ENCODE peak calls at places on chromosomes 12 and 14, in nine cellular contexts. One of them, this sample, is unnamed.

GRCh38 chr14:77239412-77239811 is 31.6 kb downstream of the NGB start:
- DNase-seq in cardiac muscle cell: no peak
- DNase-seq in fibroblast of lung: no peak
- DNase-seq in transverse colon: no peak
- DNase-seq in thoracic aorta: no peak
- DNase-seq in lower lobe of right lung: no peak
- DNase-seq in GM12864: no peak
- DNase-seq in neural progenitor cell: no peak
- DNase-seq in suprapubic skin: no peak
- DNase-seq in this sample: no peak

GRCh38 chr14:104689620-104690265 is 325 bp downstream of the INF2 start:
- DNase-seq in GM12864: no peak
- DNase-seq in neural progenitor cell: no peak
- DNase-seq in transverse colon: peak; percentile 34
- DNase-seq in fibroblast of lung: peak; percentile 17
- DNase-seq in suprapubic skin: no peak
- DNase-seq in thoracic aorta: no peak
- DNase-seq in lower lobe of right lung: no peak
- DNase-seq in cardiac muscle cell: peak; percentile 34
- DNase-seq in this sample: no peak

GRCh38 chr14:37091651-37092050 is 80.8 kb downstream of the SLC25A21 start:
- DNase-seq in thoracic aorta: no peak
- DNase-seq in lower lobe of right lung: no peak
- DNase-seq in transverse colon: no peak
- DNase-seq in suprapubic skin: no peak
- DNase-seq in GM12864: no peak
- DNase-seq in neural progenitor cell: no peak
- DNase-seq in fibroblast of lung: no peak
- DNase-seq in cardiac muscle cell: no peak
- DNase-seq in this sample: no peak

GRCh38 chr14:34770901-34771300 is 56.5 kb upstream of the CFL2 start:
- DNase-seq in lower lobe of right lung: no peak
- DNase-seq in fibroblast of lung: no peak
- DNase-seq in cardiac muscle cell: no peak
- DNase-seq in neural progenitor cell: no peak
- DNase-seq in GM12864: no peak
- DNase-seq in thoracic aorta: no peak
- DNase-seq in suprapubic skin: no peak
- DNase-seq in transverse colon: no peak
- DNase-seq in this sample: no peak

GRCh38 chr14:68214431-68214830 is 394.9 kb downstream of the RAD51B start:
- DNase-seq in transverse colon: no peak
- DNase-seq in lower lobe of right lung: no peak
- DNase-seq in suprapubic skin: no peak
- DNase-seq in fibroblast of lung: no peak
- DNase-seq in thoracic aorta: no peak
- DNase-seq in cardiac muscle cell: no peak
- DNase-seq in GM12864: no peak
- DNase-seq in neural progenitor cell: no peak
- DNase-seq in this sample: no peak

GRCh38 chr14:72023128-72024042 is 91.2 kb downstream of the RGS6 start:
- DNase-seq in fibroblast of lung: no peak
- DNase-seq in lower lobe of right lung: no peak
- DNase-seq in transverse colon: no peak
- DNase-seq in thoracic aorta: no peak
- DNase-seq in GM12864: no peak
- DNase-seq in cardiac muscle cell: no peak
- DNase-seq in neural progenitor cell: no peak
- DNase-seq in suprapubic skin: no peak
- DNase-seq in this sample: no peak

GRCh38 chr14:61539631-61540030 is 155.7 kb upstream of the HIF1A start:
- DNase-seq in GM12864: no peak
- DNase-seq in lower lobe of right lung: no peak
- DNase-seq in cardiac muscle cell: no peak
- DNase-seq in neural progenitor cell: no peak
- DNase-seq in transverse colon: no peak
- DNase-seq in fibroblast of lung: no peak
- DNase-seq in thoracic aorta: no peak
- DNase-seq in suprapubic skin: no peak
- DNase-seq in this sample: no peak

GRCh38 chr14:104245723-104246122 is 107.3 kb downstream of the KIF26A start:
- DNase-seq in fibroblast of lung: no peak
- DNase-seq in transverse colon: no peak
- DNase-seq in lower lobe of right lung: no peak
- DNase-seq in neural progenitor cell: no peak
- DNase-seq in thoracic aorta: no peak
- DNase-seq in GM12864: no peak
- DNase-seq in cardiac muscle cell: no peak
- DNase-seq in suprapubic skin: no peak
- DNase-seq in this sample: no peak

GRCh38 chr12:807041-807717 is 54.8 kb downstream of the WNK1 start:
- DNase-seq in thoracic aorta: no peak
- DNase-seq in GM12864: no peak
- DNase-seq in lower lobe of right lung: no peak
- DNase-seq in neural progenitor cell: no peak
- DNase-seq in fibroblast of lung: no peak
- DNase-seq in suprapubic skin: no peak
- DNase-seq in transverse colon: no peak
- DNase-seq in cardiac muscle cell: no peak
- DNase-seq in this sample: no peak

GRCh38 chr12:64404470-64405446 is 566 bp downstream of the XPOT start:
- DNase-seq in cardiac muscle cell: peak; percentile 57
- DNase-seq in suprapubic skin: peak; percentile 85
- DNase-seq in neural progenitor cell: no peak
- DNase-seq in lower lobe of right lung: peak; percentile 70
- DNase-seq in thoracic aorta: peak; percentile 21
- DNase-seq in transverse colon: peak; percentile 58
- DNase-seq in fibroblast of lung: peak; percentile 91
- DNase-seq in GM12864: peak; percentile 15
- DNase-seq in this sample: no peak

GRCh38 chr14:61320806-61321384 is 484 bp upstream of the PRKCH start:
- DNase-seq in GM12864: no peak
- DNase-seq in thoracic aorta: no peak
- DNase-seq in neural progenitor cell: no peak
- DNase-seq in cardiac muscle cell: no peak
- DNase-seq in transverse colon: no peak
- DNase-seq in suprapubic skin: no peak
- DNase-seq in fibroblast of lung: no peak
- DNase-seq in lower lobe of right lung: no peak
- DNase-seq in this sample: no peak

GRCh38 chr12:42323856-42324255 is 2.0 kb downstream of the ZCRB1 start:
- DNase-seq in cardiac muscle cell: no peak
- DNase-seq in lower lobe of right lung: no peak
- DNase-seq in thoracic aorta: no peak
- DNase-seq in GM12864: no peak
- DNase-seq in neural progenitor cell: no peak
- DNase-seq in transverse colon: no peak
- DNase-seq in suprapubic skin: no peak
- DNase-seq in fibroblast of lung: no peak
- DNase-seq in this sample: no peak

DNA sequence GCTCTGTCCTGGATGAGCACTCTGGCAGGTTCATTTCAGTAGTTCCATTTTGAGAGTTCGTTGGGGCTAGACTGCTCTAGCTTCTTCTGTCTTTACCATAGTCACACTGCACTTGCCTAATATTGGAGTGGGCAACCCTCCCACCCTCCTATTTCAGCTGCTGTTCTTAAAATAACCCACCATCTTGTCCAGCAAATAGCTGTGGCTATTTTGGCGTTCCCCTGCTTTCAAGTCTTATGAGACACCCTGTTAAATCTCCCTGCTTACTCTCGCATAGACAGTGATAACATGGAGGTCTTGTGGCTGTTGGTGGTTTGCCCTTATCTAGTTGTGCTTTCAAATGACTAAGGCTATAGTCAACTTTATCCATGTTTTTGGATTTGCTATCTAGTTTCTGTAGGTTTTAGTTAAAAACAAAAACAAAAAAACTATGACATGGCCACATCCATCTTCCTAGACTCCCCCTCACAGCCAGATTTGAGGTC is 65.5 kb downstream of the LRP6 start:
- DNase-seq in fibroblast of lung: no peak
- DNase-seq in transverse colon: no peak
- DNase-seq in thoracic aorta: no peak
- DNase-seq in neural progenitor cell: no peak
- DNase-seq in GM12864: no peak
- DNase-seq in suprapubic skin: no peak
- DNase-seq in cardiac muscle cell: peak; percentile 59
- DNase-seq in lower lobe of right lung: no peak
- DNase-seq in this sample: no peak
- H3K4me3 ChIP-seq in fibroblast of lung: no peak overlapping the region
- H3K4me3 ChIP-seq in transverse colon: no peak overlapping the region
- H3K4me3 ChIP-seq in thoracic aorta: no peak overlapping the region
- H3K4me3 ChIP-seq in neural progenitor cell: no peak overlapping the region
- H3K4me3 ChIP-seq in GM12864: no peak overlapping the region
- H3K4me3 ChIP-seq in suprapubic skin: no peak overlapping the region
- H3K4me3 ChIP-seq in cardiac muscle cell: no peak overlapping the region
- H3K4me3 ChIP-seq in lower lobe of right lung: no peak overlapping the region
- H3K4me3 ChIP-seq in this sample: no peak overlapping the region

GRCh38 chr14:90733139-90733808 is 83.0 kb downstream of the TTC7B start:
- DNase-seq in transverse colon: no peak
- DNase-seq in lower lobe of right lung: no peak
- DNase-seq in fibroblast of lung: no peak
- DNase-seq in GM12864: no peak
- DNase-seq in thoracic aorta: no peak
- DNase-seq in cardiac muscle cell: no peak
- DNase-seq in suprapubic skin: no peak
- DNase-seq in neural progenitor cell: no peak
- DNase-seq in this sample: peak; percentile 57
- H3K4me3 ChIP-seq in transverse colon: no peak overlapping the region
- H3K4me3 ChIP-seq in lower lobe of right lung: no peak overlapping the region
- H3K4me3 ChIP-seq in fibroblast of lung: no peak overlapping the region
- H3K4me3 ChIP-seq in GM12864: no peak overlapping the region
- H3K4me3 ChIP-seq in thoracic aorta: no peak overlapping the region
- H3K4me3 ChIP-seq in cardiac muscle cell: no peak overlapping the region
- H3K4me3 ChIP-seq in suprapubic skin: no peak overlapping the region
- H3K4me3 ChIP-seq in neural progenitor cell: no peak overlapping the region
- H3K4me3 ChIP-seq in this sample: no peak overlapping the region

DNA sequence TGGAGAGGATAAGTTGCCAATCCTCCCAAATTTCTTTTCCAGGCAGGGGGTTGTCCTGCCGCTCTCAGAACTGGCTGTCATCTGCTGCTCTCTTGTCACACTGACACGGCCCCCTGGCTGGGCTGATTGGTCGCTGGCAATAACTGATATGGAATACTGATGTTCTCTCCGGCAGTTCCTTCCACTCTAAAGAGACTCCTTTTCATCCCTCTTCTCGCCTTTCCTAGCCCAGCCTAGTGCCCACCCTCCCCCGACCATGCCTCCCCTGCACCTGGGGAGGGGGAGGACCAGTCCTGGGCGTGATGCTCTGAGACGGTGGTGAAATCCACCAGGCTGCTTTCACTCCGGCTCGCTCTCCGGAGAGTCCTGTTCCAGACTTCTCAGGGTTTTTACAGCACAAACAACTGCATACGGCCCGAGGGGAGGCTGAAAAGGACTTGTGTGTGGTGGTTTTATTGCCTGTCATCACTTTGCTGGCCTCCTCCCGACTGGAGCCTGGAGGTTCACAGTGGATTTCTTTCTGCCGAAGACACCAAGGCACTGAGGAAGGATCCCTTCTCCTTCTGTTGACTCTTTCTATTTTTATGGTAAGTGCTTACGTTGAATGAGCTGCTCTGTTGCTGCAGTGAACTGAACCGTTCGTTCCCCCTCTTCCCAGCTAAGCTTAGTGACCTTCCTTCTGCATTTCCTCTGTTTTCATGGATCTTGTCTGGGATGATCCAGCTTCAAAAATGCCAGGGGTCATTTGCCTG is at the start of gene ANO4:
- DNase-seq in lower lobe of right lung: no peak
- DNase-seq in cardiac muscle cell: peak; percentile 24
- DNase-seq in fibroblast of lung: peak; percentile 33
- DNase-seq in neural progenitor cell: peak; percentile 39
- DNase-seq in GM12864: no peak
- DNase-seq in suprapubic skin: no peak
- DNase-seq in thoracic aorta: no peak
- DNase-seq in transverse colon: no peak
- DNase-seq in this sample: peak; percentile 66
- H3K4me3 ChIP-seq in lower lobe of right lung: no peak within 1 kb of the TSS
- H3K4me3 ChIP-seq in cardiac muscle cell: no peak within 1 kb of the TSS
- H3K4me3 ChIP-seq in fibroblast of lung: peak within 1 kb of the TSS; percentile 55
- H3K4me3 ChIP-seq in neural progenitor cell: peak within 1 kb of the TSS; percentile 27
- H3K4me3 ChIP-seq in GM12864: no peak within 1 kb of the TSS
- H3K4me3 ChIP-seq in suprapubic skin: no peak within 1 kb of the TSS
- H3K4me3 ChIP-seq in thoracic aorta: peak within 1 kb of the TSS; percentile 45
- H3K4me3 ChIP-seq in transverse colon: no peak within 1 kb of the TSS
- H3K4me3 ChIP-seq in this sample: peak within 1 kb of the TSS; percentile 76

DNA sequence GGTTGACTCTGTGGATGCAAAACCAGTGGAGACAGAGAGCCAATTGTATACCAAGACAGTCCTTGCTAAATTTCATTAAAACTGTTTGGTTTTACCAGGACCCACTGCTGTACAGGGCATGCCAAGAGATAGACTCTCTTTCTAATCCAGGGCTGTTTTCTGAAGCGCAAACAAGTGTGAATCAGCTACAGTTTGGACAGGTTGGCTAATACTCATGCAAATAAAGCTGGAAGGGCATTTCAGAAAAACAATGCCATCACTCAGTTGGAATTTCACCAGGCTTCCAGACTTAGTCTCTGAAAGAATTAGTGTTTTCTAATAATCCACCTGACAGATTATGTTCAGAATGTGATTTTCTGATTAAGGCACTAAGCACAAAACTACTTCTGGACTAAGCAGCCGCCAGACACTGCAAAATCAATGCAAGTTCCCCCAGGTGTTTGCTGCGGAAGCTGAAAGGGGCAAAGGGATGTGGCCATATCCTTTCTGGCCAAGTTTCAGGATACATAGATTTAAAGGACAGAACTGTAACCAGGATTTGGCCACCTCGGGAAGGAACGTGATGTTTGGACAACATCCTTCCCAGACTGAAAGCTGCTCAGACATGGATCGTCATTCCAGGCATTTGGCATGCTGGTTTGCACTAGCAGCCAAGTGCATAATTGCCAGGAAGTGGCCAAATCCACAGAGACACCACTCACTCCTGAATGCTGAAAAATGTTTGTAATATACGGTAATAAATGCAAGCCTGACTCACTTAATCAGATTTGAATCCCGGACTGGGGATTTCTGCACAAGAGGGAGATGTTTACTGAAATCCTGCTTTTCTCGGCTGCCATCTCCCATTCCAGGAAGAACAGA is 32.0 kb upstream of the CDKN3 start:
- DNase-seq in GM12864: no peak
- DNase-seq in cardiac muscle cell: no peak
- DNase-seq in fibroblast of lung: peak; percentile 38
- DNase-seq in transverse colon: no peak
- DNase-seq in lower lobe of right lung: no peak
- DNase-seq in thoracic aorta: peak; percentile 31
- DNase-seq in suprapubic skin: no peak
- DNase-seq in neural progenitor cell: no peak
- DNase-seq in this sample: no peak
- H3K4me3 ChIP-seq in GM12864: no peak overlapping the region
- H3K4me3 ChIP-seq in cardiac muscle cell: no peak overlapping the region
- H3K4me3 ChIP-seq in fibroblast of lung: no peak overlapping the region
- H3K4me3 ChIP-seq in transverse colon: no peak overlapping the region
- H3K4me3 ChIP-seq in lower lobe of right lung: no peak overlapping the region
- H3K4me3 ChIP-seq in thoracic aorta: peak overlapping the region; percentile 32
- H3K4me3 ChIP-seq in suprapubic skin: no peak overlapping the region
- H3K4me3 ChIP-seq in neural progenitor cell: no peak overlapping the region
- H3K4me3 ChIP-seq in this sample: no peak overlapping the region

GRCh38 chr12:132393991-132394949 is 64.9 kb upstream of the GALNT9 start:
- DNase-seq in transverse colon: peak; percentile 0
- DNase-seq in fibroblast of lung: no peak
- DNase-seq in neural progenitor cell: no peak
- DNase-seq in suprapubic skin: peak; percentile 63
- DNase-seq in GM12864: no peak
- DNase-seq in cardiac muscle cell: no peak
- DNase-seq in lower lobe of right lung: no peak
- DNase-seq in thoracic aorta: no peak
- DNase-seq in this sample: no peak
- H3K4me3 ChIP-seq in transverse colon: no peak overlapping the region
- H3K4me3 ChIP-seq in fibroblast of lung: no peak overlapping the region
- H3K4me3 ChIP-seq in neural progenitor cell: no peak overlapping the region
- H3K4me3 ChIP-seq in suprapubic skin: no peak overlapping the region
- H3K4me3 ChIP-seq in GM12864: no peak overlapping the region
- H3K4me3 ChIP-seq in cardiac muscle cell: no peak overlapping the region
- H3K4me3 ChIP-seq in lower lobe of right lung: no peak overlapping the region
- H3K4me3 ChIP-seq in thoracic aorta: no peak overlapping the region
- H3K4me3 ChIP-seq in this sample: no peak overlapping the region

This sample was measured in dorsolateral prefrontal cortex.